ENCODE peak calls at places on chromosomes 5 and 9, in seven cellular contexts. One of them, this sample, is unnamed. For H3K4me1, the result is how much of the 10 kb centered on the place peaks cover.

GRCh38 chr9:21993893-21994525 is at the start of gene CDKN2A:
- DNase-seq in fibroblast of lung: peak
- DNase-seq in adipocyte: peak
- DNase-seq in endodermal cell: peak
- DNase-seq in IMR-90: peak
- DNase-seq in colonic mucosa: peak
- DNase-seq in SK-N-SH: peak
- DNase-seq in this sample: no peak

GRCh38 chr9:73871636-73872035 is 625.5 kb upstream of the RORB start:
- DNase-seq in fibroblast of lung: peak
- DNase-seq in adipocyte: peak
- DNase-seq in endodermal cell: no peak
- DNase-seq in IMR-90: no peak
- DNase-seq in colonic mucosa: no peak
- DNase-seq in SK-N-SH: no peak
- DNase-seq in this sample: no peak

GRCh38 chr5:122844136-122844915 is 1.1 kb upstream of the SNX24 start:
- DNase-seq in fibroblast of lung: no peak
- DNase-seq in adipocyte: peak
- DNase-seq in endodermal cell: peak
- DNase-seq in IMR-90: no peak
- DNase-seq in colonic mucosa: peak
- DNase-seq in SK-N-SH: no peak
- DNase-seq in this sample: no peak

GRCh38 chr9:86187121-86187520 is 72.3 kb downstream of the C9orf153 start:
- DNase-seq in fibroblast of lung: no peak
- DNase-seq in adipocyte: no peak
- DNase-seq in endodermal cell: peak
- DNase-seq in IMR-90: no peak
- DNase-seq in colonic mucosa: no peak
- DNase-seq in SK-N-SH: no peak
- DNase-seq in this sample: no peak

GRCh38 chr5:33470544-33470943 is 29.8 kb downstream of the TARS1 start:
- DNase-seq in fibroblast of lung: peak
- DNase-seq in adipocyte: peak
- DNase-seq in endodermal cell: peak
- DNase-seq in IMR-90: peak
- DNase-seq in colonic mucosa: no peak
- DNase-seq in SK-N-SH: peak
- DNase-seq in this sample: no peak

GRCh38 chr5:34509392-34509791 is 146.7 kb upstream of the RAI14 start:
- DNase-seq in fibroblast of lung: no peak
- DNase-seq in adipocyte: no peak
- DNase-seq in endodermal cell: no peak
- DNase-seq in IMR-90: no peak
- DNase-seq in colonic mucosa: no peak
- DNase-seq in SK-N-SH: no peak
- DNase-seq in this sample: no peak

GRCh38 chr5:96091874-96092273 is 130.2 kb upstream of the ELL2 start:
- DNase-seq in fibroblast of lung: no peak
- DNase-seq in adipocyte: no peak
- DNase-seq in endodermal cell: no peak
- DNase-seq in IMR-90: no peak
- DNase-seq in colonic mucosa: no peak
- DNase-seq in SK-N-SH: no peak
- DNase-seq in this sample: no peak

GRCh38 chr5:156879665-156880285 is 29.7 kb downstream of the PPP1R2B start:
- DNase-seq in fibroblast of lung: no peak
- DNase-seq in adipocyte: no peak
- DNase-seq in endodermal cell: no peak
- DNase-seq in IMR-90: no peak
- DNase-seq in colonic mucosa: no peak
- DNase-seq in SK-N-SH: no peak
- DNase-seq in this sample: no peak

GRCh38 chr9:127293767-127294166 is 29.2 kb downstream of the GARNL3 start:
- DNase-seq in fibroblast of lung: no peak
- DNase-seq in adipocyte: no peak
- DNase-seq in endodermal cell: no peak
- DNase-seq in IMR-90: no peak
- DNase-seq in colonic mucosa: peak
- DNase-seq in SK-N-SH: no peak
- DNase-seq in this sample: no peak

GRCh38 chr9:101399641-101399965 is 952 bp downstream of the ZNF189 start:
- DNase-seq in fibroblast of lung: no peak
- DNase-seq in adipocyte: no peak
- DNase-seq in endodermal cell: no peak
- DNase-seq in IMR-90: no peak
- DNase-seq in colonic mucosa: no peak
- DNase-seq in SK-N-SH: no peak
- DNase-seq in this sample: no peak

GRCh38 chr9:83198336-83198735 is 135.4 kb upstream of the RASEF start:
- DNase-seq in fibroblast of lung: no peak
- DNase-seq in adipocyte: no peak
- DNase-seq in endodermal cell: no peak
- DNase-seq in IMR-90: no peak
- DNase-seq in colonic mucosa: no peak
- DNase-seq in SK-N-SH: no peak
- DNase-seq in this sample: no peak

GRCh38 chr9:69554945-69555344 is 117.2 kb downstream of the APBA1 start:
- DNase-seq in fibroblast of lung: peak
- DNase-seq in adipocyte: peak
- DNase-seq in endodermal cell: no peak
- DNase-seq in IMR-90: peak
- DNase-seq in colonic mucosa: no peak
- DNase-seq in SK-N-SH: no peak
- DNase-seq in this sample: no peak

GRCh38 chr9:4055055-4055454 is 244.8 kb downstream of the GLIS3 start:
- DNase-seq in fibroblast of lung: peak
- DNase-seq in adipocyte: no peak
- DNase-seq in endodermal cell: no peak
- DNase-seq in IMR-90: no peak
- DNase-seq in colonic mucosa: no peak
- DNase-seq in SK-N-SH: no peak
- DNase-seq in this sample: no peak

GRCh38 chr5:64973226-64973625 is 204.5 kb downstream of the CWC27 start:
- DNase-seq in fibroblast of lung: peak
- DNase-seq in adipocyte: no peak
- DNase-seq in endodermal cell: no peak
- DNase-seq in IMR-90: no peak
- DNase-seq in colonic mucosa: no peak
- DNase-seq in SK-N-SH: no peak
- DNase-seq in this sample: no peak

GRCh38 chr5:1168751-1169607 is 32.4 kb upstream of the SLC6A19 start:
- DNase-seq in fibroblast of lung: no peak
- DNase-seq in adipocyte: no peak
- DNase-seq in endodermal cell: no peak
- DNase-seq in IMR-90: no peak
- DNase-seq in colonic mucosa: no peak
- DNase-seq in SK-N-SH: no peak
- DNase-seq in this sample: no peak

GRCh38 chr5:141507387-141508091 is 18.7 kb downstream of the PCDHGC5 start:
- DNase-seq in fibroblast of lung: peak
- DNase-seq in adipocyte: peak
- DNase-seq in endodermal cell: no peak
- DNase-seq in IMR-90: peak
- DNase-seq in colonic mucosa: no peak
- DNase-seq in SK-N-SH: peak
- DNase-seq in this sample: no peak

GRCh38 chr5:98510111-98510510 is 263.4 kb upstream of the RGMB start:
- DNase-seq in fibroblast of lung: peak
- DNase-seq in adipocyte: peak
- DNase-seq in endodermal cell: peak
- DNase-seq in IMR-90: peak
- DNase-seq in colonic mucosa: peak
- DNase-seq in SK-N-SH: no peak
- DNase-seq in this sample: no peak

GRCh38 chr9:70435948-70436347 is 21.5 kb upstream of the KLF9 start:
- DNase-seq in fibroblast of lung: peak
- DNase-seq in adipocyte: peak
- DNase-seq in endodermal cell: no peak
- DNase-seq in IMR-90: peak
- DNase-seq in colonic mucosa: no peak
- DNase-seq in SK-N-SH: no peak
- DNase-seq in this sample: no peak

GRCh38 chr9:93577045-93577939 is 908 bp downstream of the PHF2 start:
- DNase-seq in fibroblast of lung: no peak
- DNase-seq in adipocyte: peak
- DNase-seq in endodermal cell: peak
- DNase-seq in IMR-90: no peak
- DNase-seq in colonic mucosa: peak
- DNase-seq in SK-N-SH: peak
- DNase-seq in this sample: peak

GRCh38 chr5:79346420-79346824 is 110.5 kb downstream of the JMY start:
- DNase-seq in fibroblast of lung: peak
- DNase-seq in adipocyte: peak
- DNase-seq in endodermal cell: no peak
- DNase-seq in IMR-90: peak
- DNase-seq in colonic mucosa: no peak
- DNase-seq in SK-N-SH: no peak
- DNase-seq in this sample: no peak

GRCh38 chr5:159097461-159098284 is 2.0 kb downstream of the EBF1 start:
- DNase-seq in fibroblast of lung: peak
- DNase-seq in adipocyte: peak
- DNase-seq in endodermal cell: peak
- DNase-seq in IMR-90: peak
- DNase-seq in colonic mucosa: no peak
- DNase-seq in SK-N-SH: peak
- DNase-seq in this sample: peak

GRCh38 chr5:133245191-133246052 is 193.6 kb downstream of the HSPA4 start:
- DNase-seq in fibroblast of lung: peak
- DNase-seq in adipocyte: peak
- DNase-seq in endodermal cell: no peak
- DNase-seq in IMR-90: peak
- DNase-seq in colonic mucosa: no peak
- DNase-seq in SK-N-SH: no peak
- DNase-seq in this sample: peak

GRCh38 chr5:133247145-133247709 is 195.4 kb downstream of the HSPA4 start:
- DNase-seq in fibroblast of lung: no peak
- DNase-seq in adipocyte: no peak
- DNase-seq in endodermal cell: no peak
- DNase-seq in IMR-90: no peak
- DNase-seq in colonic mucosa: no peak
- DNase-seq in SK-N-SH: no peak
- DNase-seq in this sample: no peak

GRCh38 chr5:133246376-133247144 is 194.7 kb downstream of the HSPA4 start:
- DNase-seq in fibroblast of lung: peak
- DNase-seq in adipocyte: no peak
- DNase-seq in endodermal cell: no peak
- DNase-seq in IMR-90: peak
- DNase-seq in colonic mucosa: no peak
- DNase-seq in SK-N-SH: no peak
- DNase-seq in this sample: no peak

GRCh38 chr5:133244242-133244641 is 192.4 kb downstream of the HSPA4 start:
- DNase-seq in fibroblast of lung: peak
- DNase-seq in adipocyte: no peak
- DNase-seq in endodermal cell: no peak
- DNase-seq in IMR-90: peak
- DNase-seq in colonic mucosa: no peak
- DNase-seq in SK-N-SH: peak
- DNase-seq in this sample: peak

GRCh38 chr5:133246053-133246370 is 194.2 kb downstream of the HSPA4 start:
- DNase-seq in fibroblast of lung: no peak
- DNase-seq in adipocyte: no peak
- DNase-seq in endodermal cell: no peak
- DNase-seq in IMR-90: no peak
- DNase-seq in colonic mucosa: no peak
- DNase-seq in SK-N-SH: no peak
- DNase-seq in this sample: no peak
- H3K4me1 ChIP-seq in fibroblast of lung: under half
- H3K4me1 ChIP-seq in adipocyte: under half
- H3K4me1 ChIP-seq in endodermal cell: under half
- H3K4me1 ChIP-seq in IMR-90: under half
- H3K4me1 ChIP-seq in colonic mucosa: under half
- H3K4me1 ChIP-seq in SK-N-SH: under half
- H3K4me1 ChIP-seq in this sample: half or more

GRCh38 chr9:111598730-111599091 is 736 bp downstream of the PTGR1 start:
- DNase-seq in fibroblast of lung: peak
- DNase-seq in adipocyte: peak
- DNase-seq in endodermal cell: no peak
- DNase-seq in IMR-90: peak
- DNase-seq in colonic mucosa: peak
- DNase-seq in SK-N-SH: no peak
- DNase-seq in this sample: no peak
- H3K9ac ChIP-seq in fibroblast of lung: peak
- H3K9ac ChIP-seq in adipocyte: peak
- H3K9ac ChIP-seq in endodermal cell: peak
- H3K9ac ChIP-seq in IMR-90: peak
- H3K9ac ChIP-seq in colonic mucosa: peak
- H3K9ac ChIP-seq in SK-N-SH: peak
- H3K9ac ChIP-seq in this sample: no peak

DNA sequence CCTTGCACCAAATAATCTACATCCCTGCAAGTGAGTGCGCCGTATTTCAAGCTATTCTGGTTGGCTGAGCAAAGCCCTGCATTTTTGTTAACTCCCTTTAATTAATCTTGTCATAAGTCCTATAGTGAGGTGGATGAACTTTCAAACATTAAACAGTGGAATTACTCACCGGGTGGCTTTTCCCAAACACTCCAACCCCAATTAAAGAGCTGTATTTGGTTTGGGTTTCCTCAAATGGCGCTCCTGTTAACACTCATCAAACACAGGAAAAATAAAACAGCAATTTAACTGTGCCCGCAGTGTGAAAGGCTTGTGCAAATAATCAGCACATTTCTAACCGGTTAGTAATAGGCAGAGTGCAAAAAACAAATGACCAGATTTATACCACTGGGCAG is 662.7 kb upstream of the ZNF608 start:
- DNase-seq in fibroblast of lung: no peak
- DNase-seq in adipocyte: no peak
- DNase-seq in endodermal cell: no peak
- DNase-seq in IMR-90: peak
- DNase-seq in colonic mucosa: no peak
- DNase-seq in SK-N-SH: no peak
- DNase-seq in this sample: no peak
- H3K4me1 ChIP-seq in fibroblast of lung: under half
- H3K4me1 ChIP-seq in adipocyte: under half
- H3K4me1 ChIP-seq in endodermal cell: under half
- H3K4me1 ChIP-seq in IMR-90: under half
- H3K4me1 ChIP-seq in colonic mucosa: under half
- H3K4me1 ChIP-seq in SK-N-SH: half or more
- H3K4me1 ChIP-seq in this sample: under half

GRCh38 chr5:110751902-110752762 is 13.3 kb downstream of the SLC25A46 start:
- DNase-seq in fibroblast of lung: peak
- DNase-seq in adipocyte: no peak
- DNase-seq in endodermal cell: no peak
- DNase-seq in IMR-90: peak
- DNase-seq in colonic mucosa: no peak
- DNase-seq in SK-N-SH: no peak
- DNase-seq in this sample: no peak
- H3K9ac ChIP-seq in fibroblast of lung: no peak
- H3K9ac ChIP-seq in adipocyte: no peak
- H3K9ac ChIP-seq in endodermal cell: no peak
- H3K9ac ChIP-seq in IMR-90: no peak
- H3K9ac ChIP-seq in colonic mucosa: no peak
- H3K9ac ChIP-seq in SK-N-SH: no peak
- H3K9ac ChIP-seq in this sample: no peak

This sample was measured in DND-41.